ENCODE peak calls at places on chromosomes 3 and 15, in seven cellular contexts. G, T, W, Z, Y, H and M are unnamed samples.

GRCh38 chr3:42803800-42804112 is 534 bp downstream of the HIGD1A start:
- DNase-seq in G (peak; percentile 76), T (no peak), W (peak; percentile 43), Z (no peak), Y (no peak), H (peak; percentile 19), M (peak; percentile 36)

GRCh38 chr3:75305901-75306300 is 358.2 kb upstream of the FRG2C start:
- DNase-seq in G (no peak), T (no peak), W (no peak), Z (no peak), Y (no peak), H (no peak), M (no peak)

GRCh38 chr15:37099321-37100108 is 834 bp downstream of the MEIS2 start:
- DNase-seq in G (peak; percentile 34), T (peak; percentile 34), W (no peak), Z (no peak), Y (peak; percentile 59), H (peak; percentile 46), M (peak; percentile 50)

GRCh38 chr3:125117631-125118191 is 61.9 kb upstream of the HEG1 start:
- DNase-seq in G (no peak), T (no peak), W (no peak), Z (no peak), Y (no peak), H (no peak), M (no peak)

GRCh38 chr15:78767331-78767951 is 43.8 kb downstream of the ADAMTS7 start:
- DNase-seq in G (no peak), T (no peak), W (no peak), Z (no peak), Y (no peak), H (no peak), M (no peak)

GRCh38 chr3:27939940-27940339 is 217.8 kb upstream of the EOMES start:
- DNase-seq in G (peak; percentile 54), T (peak; percentile 21), W (peak; percentile 67), Z (peak; percentile 34), Y (peak; percentile 1), H (peak; percentile 10), M (peak; percentile 6)

GRCh38 chr3:188439080-188439479 is 285.1 kb downstream of the LPP start:
- DNase-seq in G (no peak), T (no peak), W (no peak), Z (no peak), Y (peak; percentile 79), H (no peak), M (no peak)

GRCh38 chr3:33355611-33356010 is 78.4 kb downstream of the FBXL2 start:
- DNase-seq in G (peak; percentile 63), T (peak; percentile 61), W (no peak), Z (no peak), Y (no peak), H (no peak), M (no peak)

GRCh38 chr15:36472672-36473071 is 106.8 kb upstream of the CDIN1 start:
- DNase-seq in G (no peak), T (peak; percentile 35), W (no peak), Z (no peak), Y (no peak), H (no peak), M (no peak)

GRCh38 chr3:67000006-67000405 is 1.9 kb downstream of the KBTBD8 start:
- DNase-seq in G (no peak), T (peak; percentile 86), W (no peak), Z (no peak), Y (peak; percentile 63), H (no peak), M (no peak)

GRCh38 chr3:42161050-42161935 is 70.1 kb downstream of the TRAK1 start:
- DNase-seq in G (no peak), T (peak; percentile 50), W (no peak), Z (no peak), Y (peak; percentile 37), H (peak; percentile 27), M (no peak)

GRCh38 chr3:155631323-155632019 is 113.4 kb downstream of the PLCH1 start:
- DNase-seq in G (no peak), T (no peak), W (no peak), Z (no peak), Y (no peak), H (no peak), M (no peak)

GRCh38 chr15:69093127-69093526 is 67.3 kb upstream of the GLCE start:
- DNase-seq in G (peak; percentile 83), T (peak; percentile 12), W (peak; percentile 86), Z (no peak), Y (no peak), H (no peak), M (no peak)

GRCh38 chr3:18100126-18100525 is 325.0 kb downstream of the SATB1 start:
- DNase-seq in G (no peak), T (peak; percentile 4), W (no peak), Z (no peak), Y (no peak), H (no peak), M (no peak)

GRCh38 chr3:57041674-57042073 is 18.8 kb upstream of the SPATA12 start:
- DNase-seq in G (no peak), T (no peak), W (no peak), Z (no peak), Y (no peak), H (no peak), M (no peak)

GRCh38 chr3:113245775-113246174 is 34.4 kb downstream of the BOC start:
- DNase-seq in G (no peak), T (peak; percentile 15), W (no peak), Z (no peak), Y (peak; percentile 52), H (no peak), M (no peak)

GRCh38 chr3:11910971-11911531 is 64.4 kb upstream of the TAMM41 start:
- DNase-seq in G (no peak), T (no peak), W (peak; percentile 10), Z (no peak), Y (no peak), H (no peak), M (no peak)

GRCh38 chr3:131526801-131527347 is 24.1 kb upstream of the MRPL3 start:
- DNase-seq in G (peak; percentile 87), T (peak; percentile 19), W (peak; percentile 95), Z (no peak), Y (peak; percentile 11), H (peak; percentile 51), M (peak; percentile 42)

GRCh38 chr3:39577541-39577940 is 110.1 kb downstream of the MOBP start:
- DNase-seq in G (peak; percentile 97), T (no peak), W (peak; percentile 91), Z (peak; percentile 54), Y (no peak), H (no peak), M (peak; percentile 31)

GRCh38 chr15:90482124-90483011 is 47.4 kb upstream of the CRTC3 start:
- DNase-seq in G (peak; percentile 59), T (peak; percentile 66), W (peak; percentile 41), Z (no peak), Y (peak; percentile 64), H (peak; percentile 42), M (peak; percentile 35)

GRCh38 chr15:96337991-96338771 is 7.7 kb downstream of the NR2F2 start:
- DNase-seq in G (no peak), T (no peak), W (no peak), Z (no peak), Y (peak; percentile 16), H (no peak), M (no peak)

GRCh38 chr15:48360841-48361240 is 29.6 kb downstream of the DUT start:
- DNase-seq in G (peak; percentile 51), T (peak; percentile 32), W (no peak), Z (no peak), Y (peak; percentile 53), H (no peak), M (no peak)

GRCh38 chr3:146561879-146562278 is 17.5 kb upstream of the PLSCR1 start:
- DNase-seq in G (no peak), T (no peak), W (no peak), Z (no peak), Y (no peak), H (no peak), M (no peak)

GRCh38 chr3:51311055-51311454 is 74.0 kb upstream of the MANF start:
- DNase-seq in G (peak; percentile 55), T (peak; percentile 33), W (no peak), Z (no peak), Y (peak; percentile 37), H (no peak), M (no peak)

GRCh38 chr3:109364088-109364487 is 26.7 kb upstream of the DPPA4 start:
- DNase-seq in G (no peak), T (no peak), W (no peak), Z (no peak), Y (no peak), H (no peak), M (no peak)

GRCh38 chr3:134923286-134923685 is 128.2 kb downstream of the EPHB1 start:
- DNase-seq in G (no peak), T (no peak), W (no peak), Z (no peak), Y (no peak), H (no peak), M (no peak)
- H3K4ac ChIP-seq in G (no peak overlapping the region), T (no peak overlapping the region), W (no peak overlapping the region), Z (no peak overlapping the region), Y (no peak overlapping the region), H (no peak overlapping the region), M (no peak overlapping the region)

GRCh38 chr15:57425842-57426241 is 49.5 kb downstream of the CGNL1 start:
- DNase-seq in G (peak; percentile 68), T (no peak), W (no peak), Z (no peak), Y (no peak), H (no peak), M (no peak)
- H3K4me1 ChIP-seq in G (peaks cover 23% of the 10 kb centered on the region), T (peaks cover 4% of the 10 kb centered on the region), W (peaks cover 6% of the 10 kb centered on the region), Z (peaks cover 8% of the 10 kb centered on the region), Y (peaks cover 23% of the 10 kb centered on the region), H (peaks cover 33% of the 10 kb centered on the region), M (peaks cover 7% of the 10 kb centered on the region)

DNA sequence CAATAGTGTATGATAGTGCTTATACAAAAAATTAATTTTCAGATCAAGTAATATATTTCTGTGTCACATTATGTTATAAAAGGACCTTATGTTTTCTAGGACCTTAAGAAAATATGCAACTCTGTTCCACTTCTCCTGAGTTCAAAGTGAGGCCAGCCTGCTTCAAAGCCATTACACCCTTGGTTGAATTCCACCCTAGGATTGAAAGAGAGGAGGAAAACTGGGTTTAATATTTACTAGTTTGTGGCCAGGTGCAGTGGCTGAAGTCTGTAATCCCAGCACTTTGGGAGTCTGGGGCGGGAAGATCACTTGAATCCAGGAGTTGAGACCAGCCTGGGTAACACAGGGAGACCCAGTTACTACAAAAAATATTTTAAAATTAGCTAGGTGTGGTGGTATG is 32.9 kb upstream of the NR1I2 start:
- DNase-seq in G (no peak), T (no peak), W (no peak), Z (no peak), Y (no peak), H (no peak), M (no peak)
- H3K4ac ChIP-seq in G (no peak overlapping the region), T (no peak overlapping the region), W (no peak overlapping the region), Z (no peak overlapping the region), Y (no peak overlapping the region), H (no peak overlapping the region), M (no peak overlapping the region)

GRCh38 chr3:8848696-8849131 is 79.3 kb upstream of the OXTR start:
- DNase-seq in G (no peak), T (peak; percentile 87), W (no peak), Z (no peak), Y (peak; percentile 85), H (peak; percentile 24), M (no peak)

GRCh38 chr3:8853081-8853480 is 83.7 kb upstream of the OXTR start:
- DNase-seq in G (no peak), T (no peak), W (no peak), Z (no peak), Y (no peak), H (no peak), M (no peak)

GRCh38 chr3:8854656-8855055 is 85.2 kb upstream of the OXTR start:
- DNase-seq in G (no peak), T (peak; percentile 65), W (no peak), Z (no peak), Y (no peak), H (no peak), M (no peak)

GRCh38 chr3:8852511-8852910 is 83.1 kb upstream of the OXTR start:
- DNase-seq in G (no peak), T (no peak), W (no peak), Z (no peak), Y (no peak), H (no peak), M (no peak)

GRCh38 chr3:8851703-8852102 is 82.3 kb upstream of the OXTR start:
- DNase-seq in G (no peak), T (peak; percentile 74), W (no peak), Z (no peak), Y (peak; percentile 92), H (peak; percentile 93), M (no peak)
- H3K4me1 ChIP-seq in G (no peaks in the 10 kb centered on the region), T (peaks cover 16% of the 10 kb centered on the region), W (no peaks in the 10 kb centered on the region), Z (no peaks in the 10 kb centered on the region), Y (peaks cover 28% of the 10 kb centered on the region), H (peaks cover 29% of the 10 kb centered on the region), M (no peaks in the 10 kb centered on the region)